ENCODE peak calls at places on chromosomes 3 and 15, in seven cellular contexts. K is breast epithelium; R is kidney epithelial cell; S is MCF 10A; J is CD4-positive, alpha-beta T cell; A is choroid plexus epithelial cell; D is cardiac muscle cell. F is an unnamed sample.

GRCh38 chr3:139455855-139456254 is 20.5 kb downstream of the RBP2 start:
- DNase-seq in R (no peak), S (no peak), D (peak), A (peak), J (no peak), K (no peak), F (no peak)

GRCh38 chr3:160194438-160194837 is 30.8 kb upstream of the C3orf80 start:
- DNase-seq in S (no peak), A (no peak), K (no peak), R (no peak), J (no peak), D (no peak), F (no peak)

GRCh38 chr3:125602752-125603649 is 7.7 kb upstream of the OSBPL11 start:
- DNase-seq in A (peak), S (peak), J (no peak), D (peak), R (peak), K (no peak), F (no peak)

GRCh38 chr15:73108676-73109075 is 56.4 kb downstream of the NEO1 start:
- DNase-seq in A (no peak), R (no peak), J (no peak), S (no peak), D (no peak), K (no peak), F (no peak)

GRCh38 chr3:186360779-186361178 is 1.3 kb downstream of the DGKG start:
- DNase-seq in D (no peak), K (no peak), J (no peak), S (no peak), R (no peak), A (no peak), F (no peak)

GRCh38 chr3:72130565-72130964 is 345.6 kb upstream of the PROK2 start:
- DNase-seq in R (no peak), D (no peak), K (no peak), S (no peak), J (no peak), A (no peak), F (no peak)

GRCh38 chr15:47422901-47423300 is 294.4 kb upstream of the SEMA6D start:
- DNase-seq in D (no peak), J (no peak), S (no peak), A (peak), R (no peak), K (no peak), F (no peak)

GRCh38 chr15:65032823-65033537 is 3.5 kb upstream of the MTFMT start:
- DNase-seq in S (peak), D (peak), A (peak), J (no peak), R (no peak), K (no peak), F (peak)

GRCh38 chr15:58483316-58483715 is 51.5 kb downstream of the LIPC start:
- DNase-seq in K (no peak), A (no peak), D (no peak), S (no peak), J (no peak), R (no peak), F (no peak)

GRCh38 chr3:129482721-129483120 is 42.7 kb downstream of the IFT122 start:
- DNase-seq in J (no peak), A (no peak), D (no peak), S (no peak), R (no peak), K (no peak), F (no peak)

GRCh38 chr3:184532940-184533732 is 28.4 kb upstream of the EPHB3 start:
- DNase-seq in S (no peak), A (no peak), D (no peak), R (no peak), K (no peak), J (no peak), F (no peak)

GRCh38 chr3:186783731-186784515 is 546 bp downstream of the EIF4A2 start:
- DNase-seq in D (peak), J (peak), R (no peak), A (peak), S (peak), K (peak), F (peak)

GRCh38 chr3:10223676-10224639 is 24.3 kb upstream of the TATDN2 start:
- DNase-seq in D (no peak), K (no peak), J (no peak), R (no peak), A (no peak), S (no peak), F (no peak)

GRCh38 chr15:97235285-97235985 is 725.1 kb upstream of the ARRDC4 start:
- DNase-seq in A (peak), S (peak), R (no peak), J (no peak), D (peak), K (no peak), F (peak)

GRCh38 chr3:119427669-119428068 is 35.7 kb downstream of the TMEM39A start:
- DNase-seq in R (no peak), J (no peak), A (no peak), S (no peak), K (no peak), D (peak), F (no peak)

GRCh38 chr3:4494807-4495200 is 1.7 kb downstream of the ITPR1 start:
- DNase-seq in A (no peak), J (no peak), D (no peak), S (no peak), R (no peak), K (no peak), F (no peak)

GRCh38 chr15:55552926-55553325 is 35.2 kb downstream of the PYGO1 start:
- DNase-seq in A (peak), S (no peak), R (no peak), D (peak), K (no peak), J (no peak), F (no peak)

GRCh38 chr3:129313415-129313982 is 34.8 kb downstream of the HMCES start:
- DNase-seq in R (no peak), A (peak), D (no peak), K (no peak), S (peak), J (peak), F (no peak)

GRCh38 chr3:163071684-163072083 is 1575.1 kb downstream of the OTOL1 start:
- DNase-seq in J (no peak), A (peak), R (no peak), K (no peak), S (peak), D (no peak), F (no peak)

GRCh38 chr15:27324871-27325270 is 353.9 kb downstream of the GABRG3 start:
- DNase-seq in D (no peak), J (no peak), K (no peak), S (no peak), A (no peak), R (no peak), F (no peak)

GRCh38 chr3:71146673-71147072 is 436.9 kb downstream of the FOXP1 start:
- DNase-seq in S (no peak), A (no peak), R (no peak), D (no peak), J (no peak), K (no peak), F (no peak)

GRCh38 chr3:47163023-47163989 is 607 bp downstream of the SETD2 start:
- DNase-seq in R (no peak), J (peak), K (no peak), S (peak), A (peak), D (peak), F (peak)

GRCh38 chr3:39180183-39180545 is 12.2 kb downstream of the XIRP1 start:
- DNase-seq in K (no peak), J (no peak), A (no peak), D (no peak), S (no peak), R (no peak), F (no peak)

GRCh38 chr15:74709011-74709410 is 13.2 kb upstream of the EDC3 start:
- DNase-seq in A (no peak), S (peak), D (peak), R (no peak), K (no peak), J (no peak), F (no peak)

GRCh38 chr3:112109313-112109712 is 23.1 kb downstream of the C3orf52 start:
- DNase-seq in A (peak), K (no peak), D (no peak), S (no peak), R (no peak), J (no peak), F (no peak)

GRCh38 chr3:158447408-158447807 is 123.6 kb upstream of the MLF1 start:
- DNase-seq in D (no peak), K (no peak), A (no peak), J (no peak), S (no peak), R (no peak), F (no peak)

GRCh38 chr3:8524249-8524648 is 22.6 kb downstream of the LMCD1 start:
- DNase-seq in S (no peak), A (no peak), K (no peak), D (no peak), R (no peak), J (no peak), F (no peak)

GRCh38 chr3:65716372-65716771 is 322.3 kb downstream of the MAGI1 start:
- DNase-seq in A (no peak), K (no peak), J (no peak), S (no peak), R (no peak), D (no peak), F (no peak)

GRCh38 chr3:157794771-157795170 is 291.6 kb upstream of the VEPH1 start:
- DNase-seq in A (peak), K (no peak), D (peak), R (no peak), S (peak), J (no peak), F (no peak)

GRCh38 chr3:100289339-100289738 is 28.5 kb downstream of the TBC1D23 start:
- DNase-seq in A (peak), D (peak), S (no peak), J (no peak), K (no peak), R (no peak), F (no peak)

GRCh38 chr3:102174832-102175374 is 259.9 kb upstream of the ZPLD1 start:
- DNase-seq in J (no peak), A (no peak), S (no peak), D (no peak), K (no peak), R (no peak), F (no peak)

GRCh38 chr3:162391301-162391700 is 894.7 kb downstream of the OTOL1 start:
- DNase-seq in S (peak), J (no peak), K (no peak), A (peak), R (no peak), D (peak), F (no peak)

GRCh38 chr3:62174116-62174515 is 199.2 kb downstream of the FEZF2 start:
- DNase-seq in R (no peak), A (no peak), D (no peak), S (no peak), J (no peak), K (no peak), F (no peak)

GRCh38 chr3:167382127-167382526 is 2.0 kb upstream of the ZBBX start:
- DNase-seq in K (no peak), D (no peak), S (no peak), R (no peak), J (no peak), A (no peak), F (no peak)

GRCh38 chr3:13148126-13148525 is 74.9 kb upstream of the IQSEC1 start:
- DNase-seq in J (no peak), S (no peak), K (peak), D (no peak), A (no peak), R (no peak), F (no peak)

GRCh38 chr3:5438011-5438355 is 250.5 kb downstream of the EDEM1 start:
- DNase-seq in D (no peak), A (no peak), K (no peak), R (no peak), S (no peak), J (no peak), F (no peak)

GRCh38 chr15:68538291-68538690 is 40.5 kb upstream of the CORO2B start:
- DNase-seq in K (no peak), J (no peak), D (no peak), R (no peak), S (no peak), A (no peak), F (no peak)

DNA sequence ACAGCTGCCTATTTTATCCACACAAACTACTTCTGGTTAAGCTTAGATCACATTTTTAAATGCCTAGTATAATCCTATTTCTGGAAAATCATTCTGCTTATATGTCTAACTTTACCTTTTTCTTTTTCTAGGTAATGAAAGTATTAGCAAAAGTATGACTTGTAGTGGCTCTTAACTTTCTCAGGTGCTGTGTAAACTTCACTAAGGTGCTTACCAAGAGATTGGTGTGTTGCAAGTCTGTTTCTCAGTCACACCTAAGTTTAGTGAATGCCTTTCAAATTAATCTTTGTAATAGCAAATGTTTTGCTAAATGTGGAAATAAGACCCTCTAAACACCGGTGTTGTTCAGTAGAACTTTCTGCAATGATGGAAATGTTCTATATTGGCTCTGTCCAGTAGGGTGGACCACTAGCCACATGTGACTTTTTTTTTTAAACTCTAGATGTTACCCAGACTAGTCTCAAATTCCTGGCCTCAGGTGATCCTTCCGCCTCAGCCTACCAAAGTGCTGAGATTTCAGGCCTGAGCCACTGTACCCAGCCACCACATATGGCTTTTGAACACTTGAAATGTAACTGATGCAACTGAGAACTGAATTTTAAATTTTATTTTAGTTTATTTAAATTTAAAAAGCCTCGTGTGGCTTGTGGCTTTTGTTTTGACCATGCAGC is 22.0 kb downstream of the ARL13B start:
- DNase-seq in J (no peak), S (no peak), K (no peak), A (no peak), D (no peak), R (no peak), F (no peak)
- TF ChIP-seq CTCF in J (no peak), S (no peak), K (no peak), A (no peak), D (no peak), R (no peak), F (no peak)

GRCh38 chr15:39153718-39154117 is 427.2 kb upstream of the THBS1 start:
- DNase-seq in D (no peak), A (no peak), K (no peak), J (no peak), R (no peak), S (no peak), F (no peak)
- TF ChIP-seq CTCF in D (no peak), A (no peak), K (no peak), J (no peak), R (no peak), S (no peak), F (no peak)

DNA sequence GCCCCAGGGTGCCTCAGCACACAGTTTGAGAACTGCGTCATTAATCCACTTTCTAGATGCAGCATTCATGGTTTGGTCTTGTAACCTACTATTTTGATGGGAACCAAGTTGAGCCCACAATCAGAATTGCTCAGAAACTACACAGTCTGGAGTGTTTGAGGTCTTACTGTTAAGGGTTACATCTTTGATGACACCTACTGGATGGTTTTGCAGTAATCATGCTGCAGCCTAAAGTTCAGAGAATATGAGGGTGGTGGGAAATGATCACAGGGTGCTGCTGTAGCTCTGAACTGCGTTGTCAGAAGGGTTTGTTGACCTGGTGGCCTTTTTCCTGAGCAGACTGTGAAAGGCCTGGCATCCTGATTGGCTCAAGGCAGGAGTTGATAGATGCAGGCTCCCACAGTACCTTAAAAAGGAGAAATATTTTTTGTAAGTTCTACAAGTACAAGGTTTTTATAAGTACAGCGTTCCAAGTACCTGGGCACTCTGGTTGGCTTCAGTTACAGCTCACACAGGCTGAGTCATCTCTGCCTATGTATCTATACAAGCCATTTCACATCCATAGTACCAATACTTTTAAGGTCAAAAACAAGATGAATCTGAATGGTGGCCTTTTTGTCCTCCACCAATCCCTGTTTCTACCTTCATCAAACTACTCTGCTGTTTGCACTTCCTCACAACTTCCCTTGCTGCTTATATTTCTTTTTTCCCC is 60.5 kb upstream of the ACKR4 start:
- DNase-seq in K (no peak), A (peak), J (no peak), R (no peak), S (no peak), D (no peak), F (no peak)
- TF ChIP-seq CTCF in K (no peak), A (no peak), J (no peak), R (no peak), S (no peak), D (no peak), F (no peak)

GRCh38 chr15:61033319-61033718 is 195.8 kb downstream of the RORA start:
- DNase-seq in S (no peak), R (no peak), J (no peak), A (no peak), D (no peak), K (no peak), F (no peak)
- TF ChIP-seq CTCF in S (no peak), R (no peak), J (no peak), A (no peak), D (no peak), K (no peak), F (no peak)

DNA sequence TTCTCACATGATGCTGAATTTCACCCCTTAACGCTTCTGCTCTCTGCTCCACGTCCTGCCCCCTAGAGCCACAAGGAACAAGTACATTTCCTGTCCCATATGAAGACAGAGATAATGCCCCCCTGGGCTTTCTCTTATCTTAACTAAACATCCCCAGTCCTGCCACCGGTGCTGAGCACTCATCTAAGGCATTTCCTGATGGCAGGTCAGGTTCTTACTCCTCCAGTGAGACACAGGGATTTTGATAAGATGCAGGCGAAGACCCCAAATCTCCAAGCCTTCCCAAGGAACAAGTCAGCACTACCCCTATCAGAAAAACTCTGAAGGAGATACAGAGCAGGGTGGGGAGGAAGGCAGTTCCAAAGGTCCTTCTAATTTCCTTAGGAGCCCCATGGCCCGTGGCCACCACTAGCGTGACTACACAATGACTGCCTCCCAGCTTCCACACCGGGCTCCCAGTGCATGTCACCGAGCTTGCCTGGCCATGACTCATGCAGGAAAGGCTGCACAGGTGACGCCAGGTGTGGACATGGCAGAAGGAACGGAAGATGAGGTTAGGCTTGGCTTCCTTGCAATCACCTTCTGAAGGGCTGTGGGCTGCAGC is 152.9 kb downstream of the XXYLT1 start:
- DNase-seq in S (peak), J (no peak), A (peak), D (peak), K (no peak), R (no peak), F (no peak)
- TF ChIP-seq CTCF in S (no peak), J (no peak), A (peak), D (peak), K (no peak), R (no peak), F (no peak)

DNA sequence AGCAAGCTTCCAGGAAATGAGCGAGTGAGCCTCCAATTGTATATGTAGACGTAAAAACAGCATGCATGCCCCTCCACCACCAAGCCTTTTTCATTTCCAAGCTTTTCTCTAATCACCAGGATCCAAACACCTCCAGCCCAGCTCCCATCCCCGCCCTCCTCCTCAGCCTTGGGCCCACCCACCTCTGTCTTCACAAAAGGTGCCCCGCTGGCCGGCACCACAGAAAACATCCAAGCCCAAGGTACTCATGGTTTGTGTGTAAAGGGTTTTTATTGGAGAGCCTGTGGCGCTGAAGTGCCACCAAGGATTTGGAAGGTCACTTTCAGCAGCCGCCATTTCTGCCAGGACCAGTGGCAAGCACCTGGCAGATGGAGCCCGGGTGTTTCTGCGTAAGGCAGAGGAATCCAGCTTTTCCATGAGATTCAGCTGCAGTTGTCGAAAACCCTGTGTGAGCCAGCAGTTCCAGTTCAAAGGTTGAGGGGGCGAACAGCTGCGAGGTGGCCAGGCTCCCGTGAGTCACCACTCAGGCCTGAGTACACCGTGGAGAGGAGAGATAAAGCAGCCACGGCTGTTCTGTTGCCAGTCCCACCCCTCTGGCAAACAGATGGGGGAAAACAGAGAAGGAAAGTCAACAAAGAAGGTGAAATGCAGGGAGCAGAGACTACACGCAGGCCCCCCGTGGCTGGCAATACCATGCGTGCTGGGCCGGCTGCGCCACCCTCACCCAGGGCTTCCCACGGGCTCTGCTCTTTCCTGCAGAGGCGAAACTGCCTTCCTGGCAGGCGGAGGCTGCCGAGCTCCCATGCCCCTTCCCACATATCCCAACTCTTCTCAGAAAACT is 38.2 kb downstream of the FAM174B start:
- DNase-seq in R (no peak), A (peak), J (no peak), S (no peak), D (peak), K (peak), F (no peak)
- TF ChIP-seq CTCF in R (no peak), A (no peak), J (no peak), S (no peak), D (no peak), K (no peak), F (no peak)

F was measured in natural killer cell.